ENCODE peak calls at places on chromosomes 11 and 22, in ten cellular contexts. One of them, this sample, is unnamed.

GRCh38 chr22:37314315-37315046 is 32.2 kb downstream of the CYTH4 start:
- DNase-seq in fibroblast of pulmonary artery: no peak
- DNase-seq in A549: no peak
- DNase-seq in mucosa of descending colon: no peak
- DNase-seq in lower leg skin: no peak
- DNase-seq in transverse colon: no peak
- DNase-seq in fibroblast of lung: no peak
- DNase-seq in dorsolateral prefrontal cortex: no peak
- DNase-seq in stomach: no peak
- DNase-seq in tibial artery: no peak
- DNase-seq in this sample: no peak

GRCh38 chr11:30420233-30420787 is 97.4 kb downstream of the ARL14EP start:
- DNase-seq in fibroblast of pulmonary artery: no peak
- DNase-seq in A549: no peak
- DNase-seq in mucosa of descending colon: peak; percentile 23
- DNase-seq in lower leg skin: no peak
- DNase-seq in transverse colon: peak; percentile 9
- DNase-seq in fibroblast of lung: no peak
- DNase-seq in dorsolateral prefrontal cortex: no peak
- DNase-seq in stomach: no peak
- DNase-seq in tibial artery: no peak
- DNase-seq in this sample: no peak

GRCh38 chr22:37118083-37118482 is 8.6 kb upstream of the TMPRSS6 start:
- DNase-seq in fibroblast of pulmonary artery: no peak
- DNase-seq in A549: no peak
- DNase-seq in mucosa of descending colon: no peak
- DNase-seq in lower leg skin: no peak
- DNase-seq in transverse colon: no peak
- DNase-seq in fibroblast of lung: no peak
- DNase-seq in dorsolateral prefrontal cortex: no peak
- DNase-seq in stomach: no peak
- DNase-seq in tibial artery: no peak
- DNase-seq in this sample: no peak

GRCh38 chr22:41092023-41092817 is at the start of gene EP300:
- DNase-seq in fibroblast of pulmonary artery: peak; percentile 71
- DNase-seq in A549: peak; percentile 88
- DNase-seq in mucosa of descending colon: peak; percentile 90
- DNase-seq in lower leg skin: peak; percentile 97
- DNase-seq in transverse colon: peak; percentile 89
- DNase-seq in fibroblast of lung: peak; percentile 74
- DNase-seq in dorsolateral prefrontal cortex: peak; percentile 73
- DNase-seq in stomach: peak; percentile 72
- DNase-seq in tibial artery: peak; percentile 93
- DNase-seq in this sample: peak; percentile 59

GRCh38 chr11:76124905-76125566 is 81.3 kb downstream of the WNT11 start:
- DNase-seq in fibroblast of pulmonary artery: no peak
- DNase-seq in A549: no peak
- DNase-seq in mucosa of descending colon: no peak
- DNase-seq in lower leg skin: no peak
- DNase-seq in transverse colon: no peak
- DNase-seq in fibroblast of lung: no peak
- DNase-seq in dorsolateral prefrontal cortex: no peak
- DNase-seq in stomach: no peak
- DNase-seq in tibial artery: no peak
- DNase-seq in this sample: no peak

GRCh38 chr22:48894804-48895250 is 932.8 kb downstream of the BRD1 start:
- DNase-seq in fibroblast of pulmonary artery: no peak
- DNase-seq in A549: no peak
- DNase-seq in mucosa of descending colon: no peak
- DNase-seq in lower leg skin: peak; percentile 75
- DNase-seq in transverse colon: no peak
- DNase-seq in fibroblast of lung: no peak
- DNase-seq in dorsolateral prefrontal cortex: no peak
- DNase-seq in stomach: peak; percentile 22
- DNase-seq in tibial artery: no peak
- DNase-seq in this sample: no peak

GRCh38 chr11:2468363-2469240 is 23.8 kb downstream of the KCNQ1 start:
- DNase-seq in fibroblast of pulmonary artery: no peak
- DNase-seq in A549: no peak
- DNase-seq in mucosa of descending colon: no peak
- DNase-seq in lower leg skin: peak; percentile 60
- DNase-seq in transverse colon: no peak
- DNase-seq in fibroblast of lung: no peak
- DNase-seq in dorsolateral prefrontal cortex: no peak
- DNase-seq in stomach: peak; percentile 21
- DNase-seq in tibial artery: peak; percentile 32
- DNase-seq in this sample: no peak

GRCh38 chr11:61866231-61866957 is 25.0 kb downstream of the FADS3 start:
- DNase-seq in fibroblast of pulmonary artery: no peak
- DNase-seq in A549: no peak
- DNase-seq in mucosa of descending colon: no peak
- DNase-seq in lower leg skin: no peak
- DNase-seq in transverse colon: no peak
- DNase-seq in fibroblast of lung: no peak
- DNase-seq in dorsolateral prefrontal cortex: no peak
- DNase-seq in stomach: no peak
- DNase-seq in tibial artery: no peak
- DNase-seq in this sample: no peak

GRCh38 chr22:46055176-46055850 is 78.4 kb upstream of the WNT7B start:
- DNase-seq in fibroblast of pulmonary artery: no peak
- DNase-seq in A549: no peak
- DNase-seq in mucosa of descending colon: peak; percentile 79
- DNase-seq in lower leg skin: peak; percentile 90
- DNase-seq in transverse colon: peak; percentile 79
- DNase-seq in fibroblast of lung: peak; percentile 67
- DNase-seq in dorsolateral prefrontal cortex: peak; percentile 41
- DNase-seq in stomach: peak; percentile 72
- DNase-seq in tibial artery: peak; percentile 92
- DNase-seq in this sample: peak; percentile 48

GRCh38 chr11:118415739-118416068 is 14.3 kb downstream of the ATP5MG start:
- DNase-seq in fibroblast of pulmonary artery: peak; percentile 94
- DNase-seq in A549: peak; percentile 70
- DNase-seq in mucosa of descending colon: no peak
- DNase-seq in lower leg skin: no peak
- DNase-seq in transverse colon: peak; percentile 40
- DNase-seq in fibroblast of lung: peak; percentile 96
- DNase-seq in dorsolateral prefrontal cortex: no peak
- DNase-seq in stomach: peak; percentile 41
- DNase-seq in tibial artery: no peak
- DNase-seq in this sample: peak; percentile 96

GRCh38 chr11:128482512-128483191 is 104.7 kb downstream of the ETS1 start:
- DNase-seq in fibroblast of pulmonary artery: no peak
- DNase-seq in A549: no peak
- DNase-seq in mucosa of descending colon: no peak
- DNase-seq in lower leg skin: no peak
- DNase-seq in transverse colon: no peak
- DNase-seq in fibroblast of lung: peak; percentile 74
- DNase-seq in dorsolateral prefrontal cortex: no peak
- DNase-seq in stomach: no peak
- DNase-seq in tibial artery: peak; percentile 84
- DNase-seq in this sample: peak; percentile 83

GRCh38 chr11:128483211-128483788 is 104.1 kb downstream of the ETS1 start:
- DNase-seq in fibroblast of pulmonary artery: no peak
- DNase-seq in A549: no peak
- DNase-seq in mucosa of descending colon: no peak
- DNase-seq in lower leg skin: no peak
- DNase-seq in transverse colon: no peak
- DNase-seq in fibroblast of lung: no peak
- DNase-seq in dorsolateral prefrontal cortex: no peak
- DNase-seq in stomach: no peak
- DNase-seq in tibial artery: no peak
- DNase-seq in this sample: no peak

GRCh38 chr11:128481135-128481534 is 106.2 kb downstream of the ETS1 start:
- DNase-seq in fibroblast of pulmonary artery: peak; percentile 93
- DNase-seq in A549: no peak
- DNase-seq in mucosa of descending colon: no peak
- DNase-seq in lower leg skin: no peak
- DNase-seq in transverse colon: no peak
- DNase-seq in fibroblast of lung: peak; percentile 93
- DNase-seq in dorsolateral prefrontal cortex: no peak
- DNase-seq in stomach: no peak
- DNase-seq in tibial artery: no peak
- DNase-seq in this sample: peak; percentile 95

GRCh38 chr11:128480665-128481064 is 106.7 kb downstream of the ETS1 start:
- DNase-seq in fibroblast of pulmonary artery: no peak
- DNase-seq in A549: no peak
- DNase-seq in mucosa of descending colon: no peak
- DNase-seq in lower leg skin: no peak
- DNase-seq in transverse colon: no peak
- DNase-seq in fibroblast of lung: no peak
- DNase-seq in dorsolateral prefrontal cortex: no peak
- DNase-seq in stomach: no peak
- DNase-seq in tibial artery: no peak
- DNase-seq in this sample: no peak

DNA sequence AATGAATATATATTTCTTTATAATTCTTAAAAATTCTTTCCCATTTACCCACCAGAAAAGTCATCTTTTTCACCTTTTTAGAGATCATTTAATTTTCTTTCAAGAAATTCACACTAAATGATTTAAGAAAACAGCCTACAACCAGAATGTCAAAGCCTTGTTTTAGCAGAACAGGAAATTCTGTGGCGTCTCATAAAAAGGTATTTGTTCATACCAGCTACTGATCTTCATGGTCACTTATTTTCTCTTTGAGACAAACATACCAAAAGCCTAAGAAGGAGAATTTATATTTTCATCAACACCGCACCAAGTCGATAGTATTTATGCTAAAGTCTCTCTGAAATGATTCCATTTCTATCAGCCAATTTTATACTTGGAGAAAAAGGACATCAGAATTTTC is 105.3 kb downstream of the ETS1 start:
- DNase-seq in fibroblast of pulmonary artery: no peak
- DNase-seq in A549: no peak
- DNase-seq in mucosa of descending colon: no peak
- DNase-seq in lower leg skin: no peak
- DNase-seq in transverse colon: no peak
- DNase-seq in fibroblast of lung: no peak
- DNase-seq in dorsolateral prefrontal cortex: no peak
- DNase-seq in stomach: no peak
- DNase-seq in tibial artery: no peak
- DNase-seq in this sample: no peak
- H3K4me3 ChIP-seq in fibroblast of pulmonary artery: no peak overlapping the region
- H3K4me3 ChIP-seq in A549: no peak overlapping the region
- H3K4me3 ChIP-seq in mucosa of descending colon: no peak overlapping the region
- H3K4me3 ChIP-seq in lower leg skin: no peak overlapping the region
- H3K4me3 ChIP-seq in transverse colon: no peak overlapping the region
- H3K4me3 ChIP-seq in fibroblast of lung: peak overlapping the region; percentile 15
- H3K4me3 ChIP-seq in dorsolateral prefrontal cortex: no peak overlapping the region
- H3K4me3 ChIP-seq in stomach: no peak overlapping the region
- H3K4me3 ChIP-seq in tibial artery: no peak overlapping the region
- H3K4me3 ChIP-seq in this sample: no peak overlapping the region

GRCh38 chr11:28108909-28109308 is 721 bp downstream of the METTL15 start:
- DNase-seq in fibroblast of pulmonary artery: no peak
- DNase-seq in A549: no peak
- DNase-seq in mucosa of descending colon: no peak
- DNase-seq in lower leg skin: no peak
- DNase-seq in transverse colon: no peak
- DNase-seq in fibroblast of lung: no peak
- DNase-seq in dorsolateral prefrontal cortex: no peak
- DNase-seq in stomach: no peak
- DNase-seq in tibial artery: no peak
- DNase-seq in this sample: no peak
- TF ChIP-seq CTCF in fibroblast of pulmonary artery: no peak
- TF ChIP-seq CTCF in A549: no peak
- TF ChIP-seq CTCF in mucosa of descending colon: no peak
- TF ChIP-seq CTCF in lower leg skin: no peak
- TF ChIP-seq CTCF in transverse colon: no peak
- TF ChIP-seq CTCF in fibroblast of lung: no peak
- TF ChIP-seq CTCF in dorsolateral prefrontal cortex: no peak
- TF ChIP-seq CTCF in stomach: no peak
- TF ChIP-seq CTCF in tibial artery: no peak
- TF ChIP-seq CTCF in this sample: no peak

GRCh38 chr11:84594602-84595001 is 1032.5 kb downstream of the DLG2 start:
- DNase-seq in fibroblast of pulmonary artery: no peak
- DNase-seq in A549: no peak
- DNase-seq in mucosa of descending colon: no peak
- DNase-seq in lower leg skin: no peak
- DNase-seq in transverse colon: no peak
- DNase-seq in fibroblast of lung: no peak
- DNase-seq in dorsolateral prefrontal cortex: no peak
- DNase-seq in stomach: no peak
- DNase-seq in tibial artery: no peak
- DNase-seq in this sample: no peak
- H3K4me3 ChIP-seq in fibroblast of pulmonary artery: no peak overlapping the region
- H3K4me3 ChIP-seq in A549: no peak overlapping the region
- H3K4me3 ChIP-seq in mucosa of descending colon: no peak overlapping the region
- H3K4me3 ChIP-seq in lower leg skin: no peak overlapping the region
- H3K4me3 ChIP-seq in transverse colon: no peak overlapping the region
- H3K4me3 ChIP-seq in fibroblast of lung: no peak overlapping the region
- H3K4me3 ChIP-seq in dorsolateral prefrontal cortex: no peak overlapping the region
- H3K4me3 ChIP-seq in stomach: no peak overlapping the region
- H3K4me3 ChIP-seq in tibial artery: no peak overlapping the region
- H3K4me3 ChIP-seq in this sample: no peak overlapping the region

DNA sequence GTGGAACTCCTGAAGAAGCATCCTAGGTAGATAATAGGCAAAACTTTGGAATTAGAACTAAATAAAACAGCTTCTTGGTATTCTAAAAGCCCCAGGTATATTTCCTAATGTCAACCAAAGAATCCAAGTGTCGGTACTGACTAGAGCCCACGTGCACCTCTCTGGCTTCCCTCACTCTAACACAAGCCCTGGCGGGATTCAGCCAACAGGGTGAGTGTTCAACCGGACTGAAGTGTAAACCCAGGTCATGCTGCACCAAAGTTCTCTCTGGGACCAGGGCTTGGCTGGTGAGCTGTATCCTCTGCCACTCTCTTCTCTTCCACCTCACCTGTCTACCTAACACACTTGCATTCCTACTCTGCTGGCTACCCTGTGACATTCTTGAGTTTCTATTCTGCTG is 40.1 kb downstream of the USP28 start:
- DNase-seq in fibroblast of pulmonary artery: no peak
- DNase-seq in A549: no peak
- DNase-seq in mucosa of descending colon: no peak
- DNase-seq in lower leg skin: no peak
- DNase-seq in transverse colon: no peak
- DNase-seq in fibroblast of lung: no peak
- DNase-seq in dorsolateral prefrontal cortex: no peak
- DNase-seq in stomach: no peak
- DNase-seq in tibial artery: no peak
- DNase-seq in this sample: no peak
- TF ChIP-seq CTCF in fibroblast of pulmonary artery: no peak
- TF ChIP-seq CTCF in A549: no peak
- TF ChIP-seq CTCF in mucosa of descending colon: no peak
- TF ChIP-seq CTCF in lower leg skin: no peak
- TF ChIP-seq CTCF in transverse colon: no peak
- TF ChIP-seq CTCF in fibroblast of lung: no peak
- TF ChIP-seq CTCF in dorsolateral prefrontal cortex: no peak
- TF ChIP-seq CTCF in stomach: no peak
- TF ChIP-seq CTCF in tibial artery: no peak
- TF ChIP-seq CTCF in this sample: no peak

This sample was measured in fibroblast of the aortic adventitia.